ENCODE peak calls at places on chromosomes 6 and 20, in nine cellular contexts. Y is glutamatergic neuron, E is AG09309, G is fibroblast of pulmonary artery, Z is pancreas, P is foreskin fibroblast, J is body of pancreas, C is esophagus squamous epithelium, X is endothelial cell. U is an unnamed sample.

GRCh38 chr20:47066484-47067270 is 172.0 kb downstream of the EYA2 start:
- DNase-seq in Y (no peak), E (no peak), G (peak), Z (no peak), P (peak), J (no peak), C (no peak), X (no peak), U (no peak)

GRCh38 chr20:54643761-54644160 is 168.4 kb downstream of the DOK5 start:
- DNase-seq in Y (no peak), E (peak), G (peak), Z (peak), P (peak), J (no peak), C (no peak), X (no peak), U (no peak)

GRCh38 chr20:49843770-49844169 is 31.1 kb downstream of the SLC9A8 start:
- DNase-seq in Y (no peak), E (no peak), G (no peak), Z (no peak), P (no peak), J (no peak), C (no peak), X (no peak), U (no peak)

GRCh38 chr6:127514396-127515227 is 4.5 kb downstream of the MTCL3 start:
- DNase-seq in Y (peak), E (no peak), G (peak), Z (no peak), P (peak), J (no peak), C (no peak), X (peak), U (no peak)

GRCh38 chr20:3247638-3248037 is 8.6 kb upstream of the SLC4A11 start:
- DNase-seq in Y (no peak), E (no peak), G (no peak), Z (no peak), P (peak), J (no peak), C (no peak), X (no peak), U (no peak)

GRCh38 chr20:1187605-1188171 is 2.9 kb upstream of the TMEM74B start:
- DNase-seq in Y (no peak), E (no peak), G (no peak), Z (no peak), P (no peak), J (no peak), C (no peak), X (no peak), U (no peak)

GRCh38 chr6:155408981-155409380 is 46.7 kb downstream of the NOX3 start:
- DNase-seq in Y (no peak), E (no peak), G (no peak), Z (no peak), P (no peak), J (no peak), C (no peak), X (no peak), U (no peak)

GRCh38 chr6:11711644-11711993 is 67.0 kb downstream of the ADTRP start:
- DNase-seq in Y (no peak), E (no peak), G (no peak), Z (no peak), P (no peak), J (no peak), C (no peak), X (no peak), U (peak)

GRCh38 chr20:58014628-58015315 is 213.7 kb downstream of the ANKRD60 start:
- DNase-seq in Y (no peak), E (no peak), G (no peak), Z (no peak), P (no peak), J (peak), C (no peak), X (no peak), U (no peak)

DNA sequence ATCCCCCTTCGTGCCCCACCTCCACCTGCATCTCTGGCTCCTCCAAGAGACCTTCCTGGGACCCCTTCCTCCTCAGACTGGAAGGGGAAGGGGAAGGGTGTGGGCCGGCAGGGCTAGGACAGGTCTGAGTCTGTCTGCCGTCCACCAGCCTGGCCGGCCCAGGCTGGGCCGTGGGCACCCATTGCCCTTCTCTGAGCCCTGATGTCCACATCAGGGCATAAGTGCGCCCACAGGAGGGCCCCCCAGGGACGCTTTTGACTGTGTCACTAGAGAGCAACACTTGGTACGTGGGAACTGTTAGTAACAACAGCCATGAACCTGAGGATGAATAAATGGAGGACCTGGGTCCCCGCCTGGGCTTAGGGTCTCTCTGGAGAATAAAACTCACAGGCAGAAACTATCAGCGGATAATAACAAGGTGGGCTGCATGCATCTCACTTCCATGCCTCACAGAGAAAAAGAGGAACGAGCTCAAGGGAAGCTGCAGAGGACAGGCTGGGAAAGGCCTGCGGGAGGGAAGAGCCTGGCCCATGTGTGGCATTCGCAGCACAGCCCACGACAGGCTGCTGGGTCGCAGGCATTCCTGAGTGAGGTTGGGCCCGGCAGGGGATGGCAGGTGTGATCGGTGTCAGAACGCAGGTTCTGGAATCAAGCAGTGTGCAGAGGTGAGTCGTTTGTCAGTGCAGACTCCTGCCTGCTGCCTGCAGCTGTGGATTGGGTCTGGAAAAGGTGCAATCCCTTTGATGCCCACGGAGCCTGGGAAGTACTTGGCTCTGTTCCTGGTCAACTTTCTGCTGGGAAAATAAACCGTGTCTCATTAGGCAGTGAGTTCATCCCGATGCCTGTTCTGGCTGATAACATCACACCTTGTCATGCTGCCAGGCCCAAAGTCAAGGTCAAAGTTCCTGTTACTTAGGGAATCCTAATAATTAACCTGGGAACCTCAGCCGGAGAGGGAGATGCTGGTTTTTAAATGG is 60.9 kb downstream of the BCAS4 start:
- DNase-seq in Y (no peak), E (no peak), G (no peak), Z (peak), P (peak), J (peak), C (no peak), X (no peak), U (no peak)
- TF ChIP-seq CTCF in Y (no peak), E (no peak), G (no peak), Z (no peak), P (no peak), J (peak), C (no peak), X (no peak), U (no peak)

GRCh38 chr20:61161649-61162210 is 90.3 kb upstream of the CDH4 start:
- DNase-seq in Y (no peak), E (no peak), G (no peak), Z (no peak), P (peak), J (no peak), C (no peak), X (no peak), U (no peak)
- TF ChIP-seq CTCF in Y (no peak), E (no peak), G (no peak), Z (no peak), P (peak), J (no peak), C (no peak), X (no peak), U (no peak)

GRCh38 chr6:168089186-168090063 is 10.4 kb upstream of the FRMD1 start:
- DNase-seq in Y (no peak), E (no peak), G (no peak), Z (peak), P (no peak), J (no peak), C (no peak), X (no peak), U (no peak)

GRCh38 chr6:168088161-168089106 is 9.4 kb upstream of the FRMD1 start:
- DNase-seq in Y (peak), E (no peak), G (peak), Z (peak), P (no peak), J (no peak), C (no peak), X (no peak), U (no peak)

GRCh38 chr6:168086066-168086465 is 7.1 kb upstream of the FRMD1 start:
- DNase-seq in Y (no peak), E (no peak), G (no peak), Z (peak), P (no peak), J (no peak), C (no peak), X (no peak), U (no peak)

GRCh38 chr6:168086616-168087015 is 7.6 kb upstream of the FRMD1 start:
- DNase-seq in Y (no peak), E (no peak), G (no peak), Z (peak), P (no peak), J (no peak), C (no peak), X (no peak), U (no peak)

DNA sequence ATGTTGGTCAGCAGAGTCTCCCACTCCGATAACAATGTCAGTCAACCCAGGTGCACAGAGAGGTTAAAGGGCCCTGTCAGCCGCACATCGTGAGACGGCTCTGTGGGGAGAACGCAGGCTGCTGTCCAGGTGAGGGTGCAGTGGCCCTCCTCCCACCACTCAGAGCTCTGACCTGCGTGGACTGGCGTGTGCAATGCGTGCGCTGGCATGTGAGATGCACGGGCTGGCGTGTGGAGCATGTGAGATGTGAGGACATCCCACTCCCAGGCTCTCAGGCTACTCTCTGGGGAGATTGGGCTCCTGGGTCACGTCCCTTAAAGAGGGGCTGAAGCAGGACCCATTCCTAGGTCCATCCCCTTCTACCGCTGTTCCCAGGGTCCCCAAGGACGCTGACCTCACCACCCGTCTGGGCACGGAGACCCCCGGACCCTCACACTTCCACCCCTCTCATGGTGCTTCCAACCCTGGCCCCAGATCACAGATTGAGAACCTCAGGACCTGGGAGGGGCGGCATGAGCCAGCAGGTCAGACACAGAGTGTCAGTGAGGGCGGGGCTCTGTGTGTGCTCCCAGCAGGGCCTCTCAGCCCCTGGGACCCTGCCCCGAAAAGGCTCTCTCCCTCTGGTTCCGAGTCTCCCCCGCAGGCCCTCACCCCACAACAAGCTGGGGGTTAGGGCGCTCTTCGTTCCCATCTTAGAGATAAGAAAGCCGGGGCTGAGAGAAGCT is 8.6 kb upstream of the FRMD1 start:
- DNase-seq in Y (no peak), E (no peak), G (no peak), Z (peak), P (no peak), J (no peak), C (no peak), X (no peak), U (no peak)
- TF ChIP-seq CTCF in Y (no peak), E (no peak), G (no peak), Z (no peak), P (no peak), J (no peak), C (no peak), X (no peak), U (no peak)

DNA sequence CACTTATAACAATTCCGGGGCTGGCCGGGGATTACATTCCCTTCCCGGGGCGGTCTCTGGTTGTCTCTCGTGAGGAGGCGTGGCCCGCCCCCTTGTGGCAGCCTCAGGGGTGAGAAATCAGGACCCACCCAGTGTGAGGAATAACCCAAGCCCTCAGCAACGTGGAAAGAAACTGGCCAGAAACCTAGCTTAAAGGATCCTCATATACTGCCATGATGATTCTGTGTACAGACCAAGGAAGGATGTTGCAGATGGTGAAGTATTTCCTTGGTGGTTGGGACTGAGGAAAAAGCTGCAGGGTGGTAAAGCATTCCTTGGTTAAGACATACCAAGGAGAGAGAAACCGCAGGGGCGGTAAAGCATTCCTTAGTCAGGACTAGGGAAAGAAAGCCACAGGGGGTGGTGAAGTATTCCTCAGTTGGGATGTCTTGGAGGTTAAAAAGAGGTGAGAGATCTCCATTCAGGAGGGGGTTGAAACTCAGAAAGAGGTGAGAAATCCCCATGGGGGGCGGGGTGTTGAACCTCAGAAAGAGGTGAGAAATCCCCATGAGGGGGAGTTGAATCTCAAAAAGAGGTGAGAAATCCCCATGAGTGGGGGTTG is 238.2 kb downstream of the RNGTT start:
- DNase-seq in Y (peak), E (peak), G (peak), Z (no peak), P (no peak), J (no peak), C (no peak), X (peak), U (peak)
- TF ChIP-seq CTCF in Y (peak), E (peak), G (peak), Z (no peak), P (no peak), J (no peak), C (no peak), X (peak), U (no peak)

GRCh38 chr6:12968839-12969558 is 252.4 kb downstream of the PHACTR1 start:
- DNase-seq in Y (no peak), E (no peak), G (no peak), Z (no peak), P (peak), J (no peak), C (no peak), X (no peak), U (no peak)

GRCh38 chr6:12968290-12968689 is 251.7 kb downstream of the PHACTR1 start:
- DNase-seq in Y (no peak), E (no peak), G (no peak), Z (no peak), P (peak), J (no peak), C (no peak), X (no peak), U (no peak)

GRCh38 chr6:12973302-12973865 is 256.8 kb downstream of the PHACTR1 start:
- DNase-seq in Y (no peak), E (no peak), G (peak), Z (no peak), P (peak), J (no peak), C (no peak), X (no peak), U (no peak)

GRCh38 chr6:12967686-12968085 is 251.1 kb downstream of the PHACTR1 start:
- DNase-seq in Y (no peak), E (peak), G (peak), Z (no peak), P (peak), J (no peak), C (no peak), X (no peak), U (no peak)

GRCh38 chr6:12969933-12970332 is 253.4 kb downstream of the PHACTR1 start:
- DNase-seq in Y (no peak), E (no peak), G (no peak), Z (no peak), P (peak), J (no peak), C (no peak), X (no peak), U (no peak)
- TF ChIP-seq CTCF in Y (no peak), E (no peak), G (no peak), Z (no peak), P (no peak), J (no peak), C (no peak), X (no peak), U (no peak)

DNA sequence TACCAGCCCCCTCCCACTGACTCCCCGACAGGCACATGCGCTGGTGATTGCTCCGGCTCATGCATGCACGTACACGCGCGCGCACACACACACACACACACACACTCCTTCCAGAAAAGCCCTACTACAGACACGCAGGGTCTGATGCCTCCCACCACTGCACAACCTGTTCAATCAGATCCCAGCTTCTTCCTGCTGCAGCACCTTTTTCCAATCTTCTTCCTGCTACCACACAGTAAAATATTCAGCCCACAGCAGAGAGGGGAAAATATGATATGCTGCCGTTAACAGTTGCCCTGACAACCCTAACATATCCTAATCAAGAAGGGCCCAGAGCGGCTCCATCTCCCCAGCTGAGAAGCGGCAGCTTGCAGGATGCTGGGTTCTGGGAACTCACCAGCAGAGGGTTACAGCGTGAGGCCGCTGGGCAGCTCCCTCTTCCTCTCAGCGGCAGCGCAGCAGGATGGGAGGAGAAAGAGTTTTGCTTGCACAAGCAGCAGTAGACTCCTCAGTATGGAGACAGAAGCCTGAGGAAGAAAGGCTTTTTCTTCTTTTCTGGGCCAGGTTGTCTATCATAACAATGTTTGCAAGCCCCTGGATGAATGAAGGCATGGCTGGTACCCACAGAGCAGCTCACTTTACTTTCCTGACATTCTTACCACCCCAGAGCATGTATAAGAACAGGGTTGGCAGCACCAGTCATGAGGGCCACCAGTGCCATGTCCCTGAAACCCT is 23.9 kb downstream of the MAP7 start:
- DNase-seq in Y (peak), E (peak), G (peak), Z (peak), P (peak), J (peak), C (no peak), X (peak), U (no peak)
- TF ChIP-seq CTCF in Y (peak), E (peak), G (peak), Z (no peak), P (peak), J (peak), C (peak), X (no peak), U (no peak)

DNA sequence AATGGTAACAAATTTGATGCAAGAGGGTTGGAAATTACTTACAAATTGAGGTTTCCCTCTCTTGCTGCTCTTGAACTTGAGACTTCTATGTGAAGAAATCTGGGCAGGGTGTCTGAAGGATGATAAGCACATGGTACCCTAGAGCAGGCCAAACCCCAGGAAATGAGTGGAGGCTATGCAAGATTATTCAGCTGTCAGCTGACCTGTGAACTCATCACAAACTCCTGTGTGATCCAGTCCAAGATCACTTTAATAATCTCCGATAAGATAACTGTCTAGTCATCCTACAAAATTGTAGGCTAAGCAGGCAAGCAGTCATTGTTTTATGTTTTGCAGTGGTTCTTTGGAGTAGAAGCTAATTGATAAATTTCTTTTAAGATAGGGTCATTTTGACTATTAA is 213.1 kb downstream of the BTBD3 start:
- DNase-seq in Y (no peak), E (no peak), G (peak), Z (no peak), P (no peak), J (no peak), C (no peak), X (no peak), U (no peak)
- TF ChIP-seq CTCF in Y (no peak), E (no peak), G (no peak), Z (no peak), P (no peak), J (no peak), C (no peak), X (no peak), U (no peak)